ENCODE peak calls at places on chromosome 19, in nine cellular contexts. One of them, this sample, is unnamed.
A peak's percentile ranks its signal among the peaks of the same experiment; 100 is the strongest.

GRCh38 chr19:13478576-13478975 is 27.7 kb downstream of the CACNA1A start:
- DNase-seq in thoracic aorta: no peak
- DNase-seq in GM13976: no peak
- DNase-seq in H9: no peak
- DNase-seq in lower leg skin: no peak
- DNase-seq in endothelial cell: no peak
- DNase-seq in transverse colon: no peak
- DNase-seq in cardiac muscle cell: no peak
- DNase-seq in H1: no peak
- DNase-seq in this sample: no peak

GRCh38 chr19:17778621-17779280 is 16.2 kb upstream of the B3GNT3 start:
- DNase-seq in thoracic aorta: no peak
- DNase-seq in GM13976: no peak
- DNase-seq in H9: peak; percentile 71
- DNase-seq in lower leg skin: no peak
- DNase-seq in endothelial cell: no peak
- DNase-seq in transverse colon: no peak
- DNase-seq in cardiac muscle cell: peak; percentile 24
- DNase-seq in H1: no peak
- DNase-seq in this sample: no peak

GRCh38 chr19:6213266-6213595 is 66.5 kb downstream of the MLLT1 start:
- DNase-seq in thoracic aorta: no peak
- DNase-seq in GM13976: no peak
- DNase-seq in H9: no peak
- DNase-seq in lower leg skin: no peak
- DNase-seq in endothelial cell: no peak
- DNase-seq in transverse colon: no peak
- DNase-seq in cardiac muscle cell: no peak
- DNase-seq in H1: no peak
- DNase-seq in this sample: no peak

GRCh38 chr19:40641306-40641705 is 40.1 kb downstream of the LTBP4 start:
- DNase-seq in thoracic aorta: no peak
- DNase-seq in GM13976: no peak
- DNase-seq in H9: no peak
- DNase-seq in lower leg skin: no peak
- DNase-seq in endothelial cell: no peak
- DNase-seq in transverse colon: no peak
- DNase-seq in cardiac muscle cell: no peak
- DNase-seq in H1: no peak
- DNase-seq in this sample: no peak

GRCh38 chr19:430701-431100 is 21.8 kb upstream of the C2CD4C start:
- DNase-seq in thoracic aorta: no peak
- DNase-seq in GM13976: no peak
- DNase-seq in H9: no peak
- DNase-seq in lower leg skin: no peak
- DNase-seq in endothelial cell: no peak
- DNase-seq in transverse colon: no peak
- DNase-seq in cardiac muscle cell: no peak
- DNase-seq in H1: no peak
- DNase-seq in this sample: no peak

GRCh38 chr19:56141416-56141992 is 417 bp downstream of the ZNF444 start:
- DNase-seq in thoracic aorta: no peak
- DNase-seq in GM13976: peak; percentile 36
- DNase-seq in H9: no peak
- DNase-seq in lower leg skin: no peak
- DNase-seq in endothelial cell: peak; percentile 19
- DNase-seq in transverse colon: peak; percentile 29
- DNase-seq in cardiac muscle cell: peak; percentile 21
- DNase-seq in H1: no peak
- DNase-seq in this sample: peak; percentile 44

GRCh38 chr19:41941410-41942202 is 13.4 kb upstream of the ERFL start:
- DNase-seq in thoracic aorta: no peak
- DNase-seq in GM13976: no peak
- DNase-seq in H9: no peak
- DNase-seq in lower leg skin: no peak
- DNase-seq in endothelial cell: no peak
- DNase-seq in transverse colon: no peak
- DNase-seq in cardiac muscle cell: no peak
- DNase-seq in H1: no peak
- DNase-seq in this sample: no peak

GRCh38 chr19:10102787-10103236 is 334 bp upstream of the ANGPTL6 start:
- DNase-seq in thoracic aorta: no peak
- DNase-seq in GM13976: peak; percentile 79
- DNase-seq in H9: no peak
- DNase-seq in lower leg skin: no peak
- DNase-seq in endothelial cell: no peak
- DNase-seq in transverse colon: no peak
- DNase-seq in cardiac muscle cell: no peak
- DNase-seq in H1: no peak
- DNase-seq in this sample: peak; percentile 93

GRCh38 chr19:53123400-53123799 is 9.3 kb downstream of the ZNF415 start:
- DNase-seq in thoracic aorta: no peak
- DNase-seq in GM13976: no peak
- DNase-seq in H9: no peak
- DNase-seq in lower leg skin: no peak
- DNase-seq in endothelial cell: no peak
- DNase-seq in transverse colon: no peak
- DNase-seq in cardiac muscle cell: no peak
- DNase-seq in H1: no peak
- DNase-seq in this sample: no peak

GRCh38 chr19:29287061-29287460 is 74.1 kb upstream of the UQCRFS1 start:
- DNase-seq in thoracic aorta: no peak
- DNase-seq in GM13976: no peak
- DNase-seq in H9: no peak
- DNase-seq in lower leg skin: peak; percentile 72
- DNase-seq in endothelial cell: no peak
- DNase-seq in transverse colon: no peak
- DNase-seq in cardiac muscle cell: no peak
- DNase-seq in H1: no peak
- DNase-seq in this sample: no peak

GRCh38 chr19:16660763-16661479 is at the start of gene TMEM38A:
- DNase-seq in thoracic aorta: no peak
- DNase-seq in GM13976: peak; percentile 70
- DNase-seq in H9: peak; percentile 47
- DNase-seq in lower leg skin: peak; percentile 86
- DNase-seq in endothelial cell: peak; percentile 22
- DNase-seq in transverse colon: peak; percentile 75
- DNase-seq in cardiac muscle cell: peak; percentile 63
- DNase-seq in H1: no peak
- DNase-seq in this sample: peak; percentile 70

GRCh38 chr19:6735181-6735891 is 2.0 kb downstream of the GPR108 start:
- DNase-seq in thoracic aorta: no peak
- DNase-seq in GM13976: no peak
- DNase-seq in H9: no peak
- DNase-seq in lower leg skin: no peak
- DNase-seq in endothelial cell: peak; percentile 22
- DNase-seq in transverse colon: no peak
- DNase-seq in cardiac muscle cell: no peak
- DNase-seq in H1: no peak
- DNase-seq in this sample: no peak

GRCh38 chr19:39166571-39167391 is 30.0 kb upstream of the NCCRP1 start:
- DNase-seq in thoracic aorta: no peak
- DNase-seq in GM13976: no peak
- DNase-seq in H9: no peak
- DNase-seq in lower leg skin: peak; percentile 95
- DNase-seq in endothelial cell: no peak
- DNase-seq in transverse colon: peak; percentile 88
- DNase-seq in cardiac muscle cell: peak; percentile 73
- DNase-seq in H1: no peak
- DNase-seq in this sample: no peak

GRCh38 chr19:29711584-29712132 is 3.4 kb downstream of the C19orf12 start:
- DNase-seq in thoracic aorta: no peak
- DNase-seq in GM13976: no peak
- DNase-seq in H9: no peak
- DNase-seq in lower leg skin: no peak
- DNase-seq in endothelial cell: no peak
- DNase-seq in transverse colon: no peak
- DNase-seq in cardiac muscle cell: no peak
- DNase-seq in H1: no peak
- DNase-seq in this sample: no peak

GRCh38 chr19:32318884-32319520 is 26.4 kb upstream of the ZNF507 start:
- DNase-seq in thoracic aorta: no peak
- DNase-seq in GM13976: peak; percentile 35
- DNase-seq in H9: peak; percentile 80
- DNase-seq in lower leg skin: no peak
- DNase-seq in endothelial cell: peak; percentile 53
- DNase-seq in transverse colon: no peak
- DNase-seq in cardiac muscle cell: peak; percentile 42
- DNase-seq in H1: no peak
- DNase-seq in this sample: no peak

GRCh38 chr19:54432144-54432738 is 16.8 kb upstream of the LENG8 start:
- DNase-seq in thoracic aorta: no peak
- DNase-seq in GM13976: no peak
- DNase-seq in H9: no peak
- DNase-seq in lower leg skin: no peak
- DNase-seq in endothelial cell: no peak
- DNase-seq in transverse colon: no peak
- DNase-seq in cardiac muscle cell: no peak
- DNase-seq in H1: no peak
- DNase-seq in this sample: no peak

GRCh38 chr19:15452111-15453047 is 2.6 kb upstream of the WIZ start:
- DNase-seq in thoracic aorta: peak; percentile 49
- DNase-seq in GM13976: no peak
- DNase-seq in H9: peak; percentile 99
- DNase-seq in lower leg skin: peak; percentile 97
- DNase-seq in endothelial cell: no peak
- DNase-seq in transverse colon: peak; percentile 89
- DNase-seq in cardiac muscle cell: peak; percentile 90
- DNase-seq in H1: peak; percentile 91
- DNase-seq in this sample: no peak

GRCh38 chr19:35553385-35554000 is 8.1 kb downstream of the TMEM147 start:
- DNase-seq in thoracic aorta: no peak
- DNase-seq in GM13976: no peak
- DNase-seq in H9: no peak
- DNase-seq in lower leg skin: no peak
- DNase-seq in endothelial cell: no peak
- DNase-seq in transverse colon: no peak
- DNase-seq in cardiac muscle cell: no peak
- DNase-seq in H1: no peak
- DNase-seq in this sample: no peak

GRCh38 chr19:35556846-35557538 is 6.5 kb downstream of the ATP4A start:
- DNase-seq in thoracic aorta: no peak
- DNase-seq in GM13976: no peak
- DNase-seq in H9: no peak
- DNase-seq in lower leg skin: no peak
- DNase-seq in endothelial cell: no peak
- DNase-seq in transverse colon: no peak
- DNase-seq in cardiac muscle cell: no peak
- DNase-seq in H1: no peak
- DNase-seq in this sample: no peak

GRCh38 chr19:35556025-35556590 is 7.3 kb downstream of the ATP4A start:
- DNase-seq in thoracic aorta: no peak
- DNase-seq in GM13976: no peak
- DNase-seq in H9: no peak
- DNase-seq in lower leg skin: no peak
- DNase-seq in endothelial cell: no peak
- DNase-seq in transverse colon: no peak
- DNase-seq in cardiac muscle cell: no peak
- DNase-seq in H1: no peak
- DNase-seq in this sample: no peak

GRCh38 chr19:35554076-35554475 is 8.7 kb downstream of the TMEM147 start:
- DNase-seq in thoracic aorta: no peak
- DNase-seq in GM13976: no peak
- DNase-seq in H9: no peak
- DNase-seq in lower leg skin: no peak
- DNase-seq in endothelial cell: no peak
- DNase-seq in transverse colon: no peak
- DNase-seq in cardiac muscle cell: no peak
- DNase-seq in H1: no peak
- DNase-seq in this sample: no peak

GRCh38 chr19:35555301-35556005 is 8.0 kb downstream of the ATP4A start:
- DNase-seq in thoracic aorta: no peak
- DNase-seq in GM13976: peak; percentile 66
- DNase-seq in H9: peak; percentile 74
- DNase-seq in lower leg skin: no peak
- DNase-seq in endothelial cell: peak; percentile 56
- DNase-seq in transverse colon: no peak
- DNase-seq in cardiac muscle cell: peak; percentile 23
- DNase-seq in H1: no peak
- DNase-seq in this sample: peak; percentile 53
- TF ChIP-seq CTCF in thoracic aorta: no peak
- TF ChIP-seq CTCF in GM13976: no peak
- TF ChIP-seq CTCF in H9: peak; percentile 75
- TF ChIP-seq CTCF in lower leg skin: no peak
- TF ChIP-seq CTCF in endothelial cell: no peak
- TF ChIP-seq CTCF in transverse colon: no peak
- TF ChIP-seq CTCF in cardiac muscle cell: no peak
- TF ChIP-seq CTCF in H1: peak; percentile 91
- TF ChIP-seq CTCF in this sample: no peak

GRCh38 chr19:11261902-11262839 is at the start of gene DOCK6:
- DNase-seq in thoracic aorta: no peak
- DNase-seq in GM13976: peak; percentile 86
- DNase-seq in H9: peak; percentile 45
- DNase-seq in lower leg skin: no peak
- DNase-seq in endothelial cell: peak; percentile 54
- DNase-seq in transverse colon: peak; percentile 69
- DNase-seq in cardiac muscle cell: peak; percentile 49
- DNase-seq in H1: no peak
- DNase-seq in this sample: peak; percentile 45
- TF ChIP-seq CTCF in thoracic aorta: peak; percentile 47
- TF ChIP-seq CTCF in GM13976: peak; percentile 35
- TF ChIP-seq CTCF in H9: peak; percentile 58
- TF ChIP-seq CTCF in lower leg skin: no peak
- TF ChIP-seq CTCF in endothelial cell: no peak
- TF ChIP-seq CTCF in transverse colon: peak; percentile 63
- TF ChIP-seq CTCF in cardiac muscle cell: peak; percentile 41
- TF ChIP-seq CTCF in H1: peak; percentile 52
- TF ChIP-seq CTCF in this sample: peak; percentile 56

DNA sequence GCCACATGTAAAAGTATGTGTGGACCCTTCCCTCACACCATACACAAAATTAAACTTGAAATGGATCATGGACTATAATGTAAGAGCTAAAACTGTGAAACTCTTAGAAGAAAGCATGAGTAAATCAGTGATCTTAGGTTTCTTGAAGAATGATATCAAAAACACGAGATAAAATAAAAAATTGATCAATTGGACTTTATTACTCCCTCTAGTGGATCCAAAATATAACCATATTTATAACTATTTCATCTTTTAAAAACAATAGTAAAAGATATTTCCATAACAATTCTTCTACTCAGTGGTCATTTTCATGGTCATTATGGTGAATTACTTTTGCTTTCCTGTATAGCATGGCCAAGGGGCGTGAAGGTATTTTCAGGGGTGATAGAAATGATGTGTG is 174.6 kb upstream of the LSM14A start:
- DNase-seq in thoracic aorta: no peak
- DNase-seq in GM13976: no peak
- DNase-seq in H9: no peak
- DNase-seq in lower leg skin: no peak
- DNase-seq in endothelial cell: no peak
- DNase-seq in transverse colon: no peak
- DNase-seq in cardiac muscle cell: no peak
- DNase-seq in H1: no peak
- DNase-seq in this sample: no peak
- TF ChIP-seq CTCF in thoracic aorta: no peak
- TF ChIP-seq CTCF in GM13976: no peak
- TF ChIP-seq CTCF in H9: peak; percentile 20
- TF ChIP-seq CTCF in lower leg skin: no peak
- TF ChIP-seq CTCF in endothelial cell: peak; percentile 45
- TF ChIP-seq CTCF in transverse colon: no peak
- TF ChIP-seq CTCF in cardiac muscle cell: peak; percentile 14
- TF ChIP-seq CTCF in H1: no peak
- TF ChIP-seq CTCF in this sample: no peak

GRCh38 chr19:48474084-48474592 is 5.0 kb downstream of the CYTH2 start:
- DNase-seq in thoracic aorta: no peak
- DNase-seq in GM13976: no peak
- DNase-seq in H9: no peak
- DNase-seq in lower leg skin: no peak
- DNase-seq in endothelial cell: no peak
- DNase-seq in transverse colon: no peak
- DNase-seq in cardiac muscle cell: no peak
- DNase-seq in H1: no peak
- DNase-seq in this sample: no peak
- TF ChIP-seq CTCF in thoracic aorta: no peak
- TF ChIP-seq CTCF in GM13976: no peak
- TF ChIP-seq CTCF in H9: no peak
- TF ChIP-seq CTCF in lower leg skin: no peak
- TF ChIP-seq CTCF in endothelial cell: no peak
- TF ChIP-seq CTCF in transverse colon: no peak
- TF ChIP-seq CTCF in cardiac muscle cell: no peak
- TF ChIP-seq CTCF in H1: no peak
- TF ChIP-seq CTCF in this sample: no peak